ENCODE peak calls at places on chromosomes 1 and 21, in seven cellular contexts. One of them, this sample, is unnamed.

GRCh38 chr1:183394435-183394834 is 23.7 kb downstream of the NMNAT2 start:
- DNase-seq in OCI-LY7: no peak
- DNase-seq in neural crest cell: no peak
- DNase-seq in uterus: no peak
- DNase-seq in ovary: no peak
- DNase-seq in AG04450: no peak
- DNase-seq in GM20000: no peak
- DNase-seq in this sample: no peak

GRCh38 chr21:35677298-35677841 is 383.0 kb downstream of the SETD4 start:
- DNase-seq in OCI-LY7: no peak
- DNase-seq in AG04450: no peak
- DNase-seq in uterus: no peak
- DNase-seq in GM20000: no peak
- DNase-seq in ovary: no peak
- DNase-seq in neural crest cell: no peak
- DNase-seq in this sample: no peak

GRCh38 chr1:200628223-200628868 is 7.8 kb upstream of the KIF14 start:
- DNase-seq in ovary: no peak
- DNase-seq in neural crest cell: no peak
- DNase-seq in GM20000: peak
- DNase-seq in AG04450: no peak
- DNase-seq in OCI-LY7: peak
- DNase-seq in uterus: no peak
- DNase-seq in this sample: no peak

GRCh38 chr1:238406098-238406497 is 515.4 kb upstream of the ZP4 start:
- DNase-seq in GM20000: no peak
- DNase-seq in neural crest cell: no peak
- DNase-seq in AG04450: no peak
- DNase-seq in ovary: no peak
- DNase-seq in OCI-LY7: no peak
- DNase-seq in uterus: no peak
- DNase-seq in this sample: no peak

GRCh38 chr1:15510611-15511405 is 13.2 kb downstream of the CASP9 start:
- DNase-seq in neural crest cell: no peak
- DNase-seq in uterus: no peak
- DNase-seq in ovary: no peak
- DNase-seq in OCI-LY7: no peak
- DNase-seq in AG04450: no peak
- DNase-seq in GM20000: no peak
- DNase-seq in this sample: no peak

GRCh38 chr1:119971710-119972570 is 75.6 kb upstream of the ADAM30 start:
- DNase-seq in GM20000: no peak
- DNase-seq in OCI-LY7: no peak
- DNase-seq in ovary: no peak
- DNase-seq in neural crest cell: no peak
- DNase-seq in uterus: no peak
- DNase-seq in AG04450: no peak
- DNase-seq in this sample: no peak

GRCh38 chr1:93304716-93305138 is 41.0 kb upstream of the DR1 start:
- DNase-seq in neural crest cell: peak
- DNase-seq in OCI-LY7: peak
- DNase-seq in AG04450: peak
- DNase-seq in GM20000: peak
- DNase-seq in uterus: no peak
- DNase-seq in ovary: peak
- DNase-seq in this sample: peak

GRCh38 chr1:1355376-1355775 is 3.0 kb downstream of the MXRA8 start:
- DNase-seq in neural crest cell: no peak
- DNase-seq in ovary: no peak
- DNase-seq in AG04450: no peak
- DNase-seq in OCI-LY7: no peak
- DNase-seq in uterus: no peak
- DNase-seq in GM20000: no peak
- DNase-seq in this sample: no peak

GRCh38 chr21:18002393-18002792 is 183.2 kb upstream of the C21orf91 start:
- DNase-seq in GM20000: no peak
- DNase-seq in OCI-LY7: no peak
- DNase-seq in ovary: no peak
- DNase-seq in uterus: no peak
- DNase-seq in AG04450: no peak
- DNase-seq in neural crest cell: no peak
- DNase-seq in this sample: no peak

GRCh38 chr1:12620142-12620865 is 2.3 kb upstream of the DHRS3 start:
- DNase-seq in neural crest cell: no peak
- DNase-seq in AG04450: no peak
- DNase-seq in GM20000: no peak
- DNase-seq in ovary: no peak
- DNase-seq in uterus: no peak
- DNase-seq in OCI-LY7: no peak
- DNase-seq in this sample: no peak

GRCh38 chr21:44908496-44908895 is 12.2 kb downstream of the ITGB2 start:
- DNase-seq in OCI-LY7: no peak
- DNase-seq in neural crest cell: no peak
- DNase-seq in uterus: no peak
- DNase-seq in AG04450: no peak
- DNase-seq in ovary: no peak
- DNase-seq in GM20000: no peak
- DNase-seq in this sample: no peak

GRCh38 chr1:151254217-151255213 is at the start of gene PSMD4:
- DNase-seq in uterus: peak
- DNase-seq in neural crest cell: peak
- DNase-seq in ovary: peak
- DNase-seq in GM20000: peak
- DNase-seq in AG04450: peak
- DNase-seq in OCI-LY7: peak
- DNase-seq in this sample: peak

GRCh38 chr1:113217447-113218208 is 144.6 kb downstream of the LRIG2 start:
- DNase-seq in ovary: peak
- DNase-seq in AG04450: no peak
- DNase-seq in neural crest cell: no peak
- DNase-seq in uterus: no peak
- DNase-seq in GM20000: no peak
- DNase-seq in OCI-LY7: no peak
- DNase-seq in this sample: no peak

GRCh38 chr1:156502396-156502748 is 1.8 kb upstream of the MEF2D start:
- DNase-seq in uterus: no peak
- DNase-seq in ovary: no peak
- DNase-seq in neural crest cell: no peak
- DNase-seq in OCI-LY7: peak
- DNase-seq in AG04450: no peak
- DNase-seq in GM20000: no peak
- DNase-seq in this sample: no peak

GRCh38 chr21:44024895-44025353 is 12.8 kb downstream of the TRAPPC10 start:
- DNase-seq in ovary: peak
- DNase-seq in AG04450: peak
- DNase-seq in uterus: peak
- DNase-seq in neural crest cell: no peak
- DNase-seq in OCI-LY7: no peak
- DNase-seq in GM20000: no peak
- DNase-seq in this sample: peak

GRCh38 chr1:231626535-231626950 is at the start of gene DISC1:
- DNase-seq in GM20000: peak
- DNase-seq in neural crest cell: peak
- DNase-seq in uterus: peak
- DNase-seq in AG04450: peak
- DNase-seq in OCI-LY7: no peak
- DNase-seq in ovary: peak
- DNase-seq in this sample: peak

GRCh38 chr21:45078877-45079281 is 4.5 kb downstream of the ADARB1 start:
- DNase-seq in neural crest cell: no peak
- DNase-seq in OCI-LY7: no peak
- DNase-seq in AG04450: peak
- DNase-seq in uterus: no peak
- DNase-seq in GM20000: no peak
- DNase-seq in ovary: no peak
- DNase-seq in this sample: no peak

GRCh38 chr1:27010226-27010994 is 2.2 kb downstream of the TENT5B start:
- DNase-seq in OCI-LY7: no peak
- DNase-seq in ovary: no peak
- DNase-seq in uterus: no peak
- DNase-seq in GM20000: no peak
- DNase-seq in AG04450: no peak
- DNase-seq in neural crest cell: no peak
- DNase-seq in this sample: no peak

GRCh38 chr21:36641346-36641745 is 57.6 kb upstream of the SIM2 start:
- DNase-seq in AG04450: no peak
- DNase-seq in OCI-LY7: no peak
- DNase-seq in GM20000: no peak
- DNase-seq in uterus: no peak
- DNase-seq in ovary: no peak
- DNase-seq in neural crest cell: no peak
- DNase-seq in this sample: no peak

GRCh38 chr1:30569384-30569783 is 154.0 kb downstream of the MATN1 start:
- DNase-seq in GM20000: no peak
- DNase-seq in OCI-LY7: no peak
- DNase-seq in neural crest cell: no peak
- DNase-seq in ovary: no peak
- DNase-seq in uterus: no peak
- DNase-seq in AG04450: no peak
- DNase-seq in this sample: no peak

GRCh38 chr1:30575066-30575465 is 148.3 kb downstream of the MATN1 start:
- DNase-seq in ovary: no peak
- DNase-seq in OCI-LY7: no peak
- DNase-seq in uterus: no peak
- DNase-seq in AG04450: no peak
- DNase-seq in neural crest cell: no peak
- DNase-seq in GM20000: no peak
- DNase-seq in this sample: no peak

GRCh38 chr1:30571380-30571779 is 152.0 kb downstream of the MATN1 start:
- DNase-seq in ovary: no peak
- DNase-seq in neural crest cell: no peak
- DNase-seq in GM20000: no peak
- DNase-seq in AG04450: no peak
- DNase-seq in uterus: no peak
- DNase-seq in OCI-LY7: no peak
- DNase-seq in this sample: no peak

GRCh38 chr1:30572192-30572591 is 151.2 kb downstream of the MATN1 start:
- DNase-seq in uterus: no peak
- DNase-seq in ovary: no peak
- DNase-seq in neural crest cell: no peak
- DNase-seq in AG04450: no peak
- DNase-seq in OCI-LY7: no peak
- DNase-seq in GM20000: no peak
- DNase-seq in this sample: no peak
- TF ChIP-seq CTCF in uterus: no peak
- TF ChIP-seq CTCF in ovary: no peak
- TF ChIP-seq CTCF in neural crest cell: no peak
- TF ChIP-seq CTCF in AG04450: no peak
- TF ChIP-seq CTCF in OCI-LY7: no peak
- TF ChIP-seq CTCF in GM20000: no peak
- TF ChIP-seq CTCF in this sample: no peak

GRCh38 chr1:54474500-54475235 is 68.5 kb upstream of the SSBP3 start:
- DNase-seq in GM20000: no peak
- DNase-seq in neural crest cell: peak
- DNase-seq in ovary: peak
- DNase-seq in uterus: peak
- DNase-seq in OCI-LY7: no peak
- DNase-seq in AG04450: no peak
- DNase-seq in this sample: no peak
- TF ChIP-seq CTCF in GM20000: no peak
- TF ChIP-seq CTCF in neural crest cell: no peak
- TF ChIP-seq CTCF in ovary: no peak
- TF ChIP-seq CTCF in uterus: no peak
- TF ChIP-seq CTCF in OCI-LY7: no peak
- TF ChIP-seq CTCF in AG04450: no peak
- TF ChIP-seq CTCF in this sample: no peak

DNA sequence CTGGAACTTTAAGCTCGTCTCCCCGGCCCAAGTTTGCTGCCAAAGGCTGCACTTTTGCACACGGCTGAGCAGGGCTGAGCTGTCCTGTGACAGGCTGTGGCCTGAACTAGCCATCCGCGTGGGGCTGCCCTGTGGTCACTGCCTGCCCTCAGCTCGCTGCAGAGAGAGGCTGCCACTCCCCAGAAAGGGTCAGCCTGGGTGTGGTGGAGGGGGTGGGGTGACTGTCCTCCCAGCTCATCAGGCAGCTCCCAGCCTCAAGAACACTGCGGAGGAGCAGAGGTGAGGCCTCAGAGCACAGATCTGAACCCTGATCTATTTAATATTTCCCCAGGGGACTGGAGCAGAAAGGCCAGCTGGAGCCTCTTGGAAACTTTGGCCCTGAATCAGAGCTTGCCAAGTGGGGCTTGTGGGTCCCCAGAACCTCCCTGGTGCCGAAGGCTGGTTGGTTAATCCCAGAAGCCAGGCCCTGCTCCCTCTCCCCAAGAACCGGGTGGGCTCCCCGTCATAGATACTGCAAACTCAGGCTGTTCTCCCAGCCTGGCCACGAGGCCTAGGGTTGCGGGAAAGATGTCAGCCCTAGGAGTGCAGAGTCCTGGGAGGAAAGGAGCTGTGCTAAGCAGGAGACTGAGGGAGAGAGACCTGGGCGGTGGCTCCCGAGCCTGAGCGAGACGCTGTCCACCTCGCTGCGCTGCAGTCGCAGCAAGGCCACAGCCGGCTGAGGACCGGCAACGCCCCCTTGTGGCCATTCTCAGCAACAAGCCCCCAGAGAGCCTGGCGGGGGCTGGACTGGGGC is 125.1 kb upstream of the IPO9 start:
- DNase-seq in uterus: peak
- DNase-seq in ovary: peak
- DNase-seq in neural crest cell: peak
- DNase-seq in OCI-LY7: peak
- DNase-seq in AG04450: no peak
- DNase-seq in GM20000: peak
- DNase-seq in this sample: no peak
- TF ChIP-seq CTCF in uterus: peak
- TF ChIP-seq CTCF in ovary: peak
- TF ChIP-seq CTCF in neural crest cell: peak
- TF ChIP-seq CTCF in OCI-LY7: peak
- TF ChIP-seq CTCF in AG04450: peak
- TF ChIP-seq CTCF in GM20000: peak
- TF ChIP-seq CTCF in this sample: peak

GRCh38 chr1:42463906-42464305 is 820 bp downstream of the CCDC30 start:
- DNase-seq in uterus: no peak
- DNase-seq in AG04450: no peak
- DNase-seq in ovary: no peak
- DNase-seq in neural crest cell: no peak
- DNase-seq in GM20000: no peak
- DNase-seq in OCI-LY7: no peak
- DNase-seq in this sample: no peak

GRCh38 chr1:42462828-42463763 is at the start of gene CCDC30:
- DNase-seq in ovary: peak
- DNase-seq in neural crest cell: peak
- DNase-seq in OCI-LY7: peak
- DNase-seq in AG04450: peak
- DNase-seq in GM20000: peak
- DNase-seq in uterus: peak
- DNase-seq in this sample: peak

GRCh38 chr1:42469727-42470126 is 6.6 kb downstream of the CCDC30 start:
- DNase-seq in OCI-LY7: no peak
- DNase-seq in ovary: no peak
- DNase-seq in uterus: no peak
- DNase-seq in GM20000: peak
- DNase-seq in neural crest cell: no peak
- DNase-seq in AG04450: no peak
- DNase-seq in this sample: no peak

DNA sequence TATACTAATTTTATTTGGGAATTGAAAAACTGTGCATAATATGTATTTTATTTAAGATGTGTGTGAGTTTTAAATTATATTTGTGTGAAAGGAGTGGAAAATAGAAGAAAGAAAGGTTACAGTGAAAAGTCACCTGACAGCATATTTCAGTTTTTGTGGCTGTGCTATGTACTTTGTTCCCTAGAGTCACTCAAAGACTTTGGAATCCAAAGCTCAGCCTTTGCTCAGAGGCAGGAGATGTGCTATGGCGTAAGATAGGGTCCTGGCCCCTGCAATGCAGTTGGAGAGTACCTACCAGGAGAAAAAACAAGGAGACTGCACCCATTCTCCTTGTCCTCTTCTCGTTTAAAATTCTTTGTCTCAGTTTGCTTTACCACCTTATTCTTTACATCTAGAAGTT is 2.9 kb downstream of the CCDC30 start:
- DNase-seq in neural crest cell: no peak
- DNase-seq in AG04450: no peak
- DNase-seq in OCI-LY7: no peak
- DNase-seq in uterus: no peak
- DNase-seq in ovary: no peak
- DNase-seq in GM20000: no peak
- DNase-seq in this sample: no peak
- TF ChIP-seq CTCF in neural crest cell: no peak
- TF ChIP-seq CTCF in AG04450: no peak
- TF ChIP-seq CTCF in OCI-LY7: no peak
- TF ChIP-seq CTCF in uterus: no peak
- TF ChIP-seq CTCF in ovary: no peak
- TF ChIP-seq CTCF in GM20000: no peak
- TF ChIP-seq CTCF in this sample: no peak

This sample was measured in AG09319.